ENCODE peak calls at places on chromosomes 13 and 19, in six cellular contexts. C, D, I, G, J and F are unnamed samples.

GRCh38 chr19:19774354-19775033 is 41.6 kb upstream of the ZNF14 start:
- DNase-seq in C (no peak), J (no peak), I (no peak), D (no peak), G (no peak), F (no peak)

GRCh38 chr19:55541091-55541490 is 4.2 kb upstream of the SBK2 start:
- DNase-seq in J (no peak), C (no peak), G (no peak), D (no peak), I (no peak), F (no peak)

GRCh38 chr13:23391752-23392151 is 41.8 kb downstream of the SACS start:
- DNase-seq in D (peak; percentile 24), J (peak; percentile 43), C (no peak), I (no peak), G (no peak), F (no peak)

GRCh38 chr13:110503979-110504499 is 57.5 kb downstream of the RAB20 start:
- DNase-seq in I (no peak), J (no peak), G (no peak), C (no peak), D (no peak), F (no peak)

GRCh38 chr13:74132152-74132767 is 1.9 kb downstream of the KLF12 start:
- DNase-seq in I (no peak), D (peak; percentile 48), C (no peak), G (no peak), J (no peak), F (no peak)

GRCh38 chr19:19599190-19599535 is 19.3 kb downstream of the PBX4 start:
- DNase-seq in C (no peak), G (no peak), D (no peak), J (no peak), I (no peak), F (no peak)

GRCh38 chr19:32265991-32266390 is 79.4 kb upstream of the ZNF507 start:
- DNase-seq in C (no peak), I (no peak), D (no peak), J (no peak), G (no peak), F (no peak)

GRCh38 chr19:5369962-5370367 is 29.4 kb upstream of the PTPRS start:
- DNase-seq in D (peak; percentile 65), J (no peak), G (no peak), I (peak; percentile 16), C (no peak), F (no peak)

GRCh38 chr13:24500977-24501376 is 11.6 kb downstream of the PARP4 start:
- DNase-seq in I (peak; percentile 56), J (peak; percentile 44), D (peak; percentile 60), G (no peak), C (no peak), F (no peak)

GRCh38 chr13:58712191-58712590 is 1080.6 kb downstream of the PCDH17 start:
- DNase-seq in D (no peak), I (no peak), C (no peak), J (no peak), G (no peak), F (no peak)

GRCh38 chr13:103973740-103974139 is 907.5 kb upstream of the SLC10A2 start:
- DNase-seq in I (no peak), C (no peak), G (no peak), J (no peak), D (no peak), F (no peak)

GRCh38 chr13:30346159-30346788 is 38.9 kb upstream of the KATNAL1 start:
- DNase-seq in G (no peak), J (no peak), C (no peak), D (no peak), I (no peak), F (no peak)

GRCh38 chr13:50387124-50387581 is 371.9 kb downstream of the KCNRG start:
- DNase-seq in D (peak; percentile 9), I (peak; percentile 55), J (peak; percentile 40), C (no peak), G (no peak), F (no peak)

GRCh38 chr13:90362718-90363117 is 984.8 kb upstream of the MIR17HG start:
- DNase-seq in D (no peak), C (no peak), G (no peak), I (no peak), J (peak; percentile 1), F (no peak)

GRCh38 chr19:29404015-29404414 is 121.8 kb upstream of the VSTM2B start:
- DNase-seq in J (no peak), G (no peak), C (no peak), I (no peak), D (no peak), F (no peak)

GRCh38 chr19:7637374-7638256 is 705 bp downstream of the STXBP2 start:
- DNase-seq in C (no peak), D (peak; percentile 42), I (no peak), J (no peak), G (no peak), F (no peak)

GRCh38 chr19:4981681-4981958 is 12.7 kb downstream of the KDM4B start:
- DNase-seq in G (no peak), D (no peak), J (no peak), I (no peak), C (no peak), F (no peak)

GRCh38 chr19:38340927-38341326 is 5.3 kb downstream of the CATSPERG start:
- DNase-seq in G (no peak), J (no peak), C (no peak), I (no peak), D (no peak), F (no peak)

GRCh38 chr13:106594986-106595385 is 27.0 kb upstream of the ARGLU1 start:
- DNase-seq in I (no peak), G (no peak), D (no peak), J (no peak), C (no peak), F (no peak)

GRCh38 chr19:55248166-55248675 is 10.6 kb downstream of the PPP6R1 start:
- DNase-seq in G (no peak), J (no peak), D (no peak), I (no peak), C (no peak), F (no peak)

GRCh38 chr19:52941941-52942370 is 18.7 kb upstream of the ZNF888 start:
- DNase-seq in I (peak; percentile 38), D (peak; percentile 30), J (peak; percentile 21), C (peak; percentile 71), G (no peak), F (no peak)

GRCh38 chr19:1407662-1408299 is 395 bp downstream of the DAZAP1 start:
- DNase-seq in D (no peak), C (peak; percentile 75), J (no peak), I (no peak), G (no peak), F (no peak)

GRCh38 chr19:58042709-58043340 is 9.0 kb downstream of the ZSCAN1 start:
- DNase-seq in G (no peak), C (no peak), J (no peak), I (no peak), D (no peak), F (no peak)

GRCh38 chr19:29173896-29174295 is 39.1 kb downstream of the UQCRFS1 start:
- DNase-seq in I (no peak), D (no peak), G (no peak), C (no peak), J (no peak), F (no peak)

GRCh38 chr19:958967-959685 is 25.0 kb upstream of the WDR18 start:
- DNase-seq in G (no peak), D (peak; percentile 76), J (no peak), C (no peak), I (peak; percentile 26), F (no peak)

DNA sequence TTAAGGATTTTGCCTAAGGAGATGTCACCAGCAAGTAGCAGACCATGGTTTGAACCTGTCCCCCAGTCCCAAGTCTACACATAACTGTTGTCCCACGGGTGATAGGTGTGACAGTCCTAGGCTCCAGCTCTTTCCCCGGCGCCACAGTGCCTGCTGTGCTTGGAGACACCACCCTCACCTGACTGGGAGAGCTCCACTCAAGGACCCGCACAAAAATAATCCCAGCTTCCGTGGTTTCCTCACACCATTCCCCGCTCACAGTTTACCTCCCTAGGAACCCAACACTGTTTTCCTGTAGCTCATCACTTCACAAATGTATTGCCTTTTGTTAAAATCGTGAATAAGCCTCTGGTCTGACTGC is 19.8 kb upstream of the RASA3 start:
- DNase-seq in D (no peak), C (no peak), G (no peak), I (no peak), J (no peak), F (no peak)
- H3K4me3 ChIP-seq in D (no peak overlapping the region), C (no peak overlapping the region), G (no peak overlapping the region), I (no peak overlapping the region), J (no peak overlapping the region), F (no peak overlapping the region)

DNA sequence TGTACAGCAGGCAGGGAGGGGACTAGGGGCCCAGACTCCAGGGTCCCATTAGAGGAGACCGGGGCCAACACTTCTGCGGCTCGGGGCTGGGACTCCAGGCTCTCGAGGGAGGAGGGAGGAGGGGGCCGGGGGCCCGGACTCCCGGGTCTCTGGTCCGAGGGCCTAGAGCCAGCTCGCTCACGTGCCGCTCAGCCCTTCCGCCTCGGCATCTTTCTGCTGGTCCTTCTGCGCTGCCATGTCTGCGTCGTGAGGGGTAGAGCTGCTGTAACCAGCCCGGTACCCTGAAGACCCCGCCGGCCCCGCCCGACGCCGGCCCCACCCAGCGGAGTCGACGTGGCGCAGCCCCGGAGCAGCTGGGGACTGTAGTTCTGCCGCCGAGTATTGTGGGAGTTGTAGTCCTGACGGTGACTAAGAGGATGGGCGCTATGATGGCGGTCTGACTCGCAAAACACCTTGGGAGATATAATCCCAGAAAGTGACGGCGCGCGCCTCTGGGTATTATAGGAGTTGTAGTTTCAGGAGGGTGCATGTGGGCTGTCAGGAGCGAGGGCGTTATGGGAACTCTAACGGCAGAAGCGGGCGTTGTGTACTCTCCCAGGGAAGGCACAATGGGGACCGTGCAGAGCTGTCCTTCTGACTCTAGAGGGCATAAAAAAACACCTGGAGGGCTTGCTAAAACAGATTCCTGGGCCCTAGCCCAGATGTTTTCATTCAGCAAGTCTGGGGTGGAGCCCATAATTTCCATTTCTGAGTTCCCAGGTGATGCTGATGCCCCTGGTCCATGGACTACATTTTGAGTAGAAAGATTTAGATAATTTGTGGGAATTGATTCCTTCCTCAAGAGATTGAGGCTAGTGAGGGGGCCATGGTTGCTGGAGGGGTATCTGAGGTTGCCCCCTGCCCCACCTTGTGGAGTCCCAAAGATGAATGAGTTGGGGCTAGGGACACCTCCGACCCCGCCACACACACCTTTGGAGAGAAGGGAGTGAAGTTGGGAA is at the start of gene RABAC1:
- DNase-seq in D (peak; percentile 85), I (peak; percentile 91), G (peak; percentile 40), C (peak; percentile 93), J (peak; percentile 86), F (peak; percentile 81)
- TF ChIP-seq CTCF in D (peak; percentile 44), I (peak; percentile 13), G (no peak), C (no peak), J (peak; percentile 38), F (peak; percentile 21)

GRCh38 chr13:25881946-25882574 is 169.8 kb downstream of the SHISA2 start:
- DNase-seq in C (no peak), J (no peak), D (no peak), G (no peak), I (peak; percentile 82), F (peak; percentile 94)
- H3K4me3 ChIP-seq in C (no peak overlapping the region), J (no peak overlapping the region), D (no peak overlapping the region), G (no peak overlapping the region), I (no peak overlapping the region), F (no peak overlapping the region)

GRCh38 chr19:15120135-15121026 is 13.2 kb downstream of the SYDE1 start:
- DNase-seq in G (no peak), J (no peak), I (no peak), C (no peak), D (no peak), F (no peak)
- TF ChIP-seq CTCF in G (no peak), J (no peak), I (no peak), C (no peak), D (no peak), F (no peak)